ENCODE peak calls at places on chromosome 13, in eight cellular contexts. I is uterus, E is ascending aorta, H is stomach, M is Calu3, V is IMR-90, F is nephron progenitor cell, R is GM12878. Y is an unnamed sample.

GRCh38 chr13:40780822-40781401 is 8.5 kb upstream of the SLC25A15 start:
- DNase-seq in R (no peak), F (no peak), H (no peak), V (peak), I (no peak), M (no peak), E (no peak), Y (no peak)

GRCh38 chr13:92538164-92538563 is 688.4 kb upstream of the GPC6 start:
- DNase-seq in F (no peak), R (no peak), E (no peak), M (no peak), V (no peak), H (no peak), I (no peak), Y (no peak)

GRCh38 chr13:22773475-22773874 is 407.3 kb upstream of the SGCG start:
- DNase-seq in V (no peak), I (no peak), E (no peak), H (no peak), F (no peak), R (no peak), M (no peak), Y (no peak)

GRCh38 chr13:25802579-25802978 is 249.2 kb downstream of the SHISA2 start:
- DNase-seq in F (no peak), V (no peak), M (no peak), E (no peak), H (no peak), I (no peak), R (no peak), Y (no peak)

GRCh38 chr13:112252744-112253590 is 123.2 kb upstream of the SPACA7 start:
- DNase-seq in R (no peak), F (no peak), M (no peak), E (no peak), H (no peak), V (no peak), I (no peak), Y (no peak)

GRCh38 chr13:43132228-43132627 is 108.8 kb downstream of the DNAJC15 start:
- DNase-seq in I (no peak), E (no peak), R (no peak), H (peak), V (peak), F (no peak), M (peak), Y (no peak)

GRCh38 chr13:98877466-98877865 is 100.4 kb downstream of the DOCK9 start:
- DNase-seq in F (no peak), I (no peak), H (no peak), M (no peak), R (no peak), E (no peak), V (no peak), Y (no peak)

GRCh38 chr13:51246411-51247298 is 24.5 kb downstream of the FAM124A start:
- DNase-seq in E (no peak), I (no peak), R (no peak), M (no peak), H (no peak), F (no peak), V (no peak), Y (no peak)

GRCh38 chr13:39284801-39285388 is 246.6 kb downstream of the NHLRC3 start:
- DNase-seq in I (no peak), M (no peak), F (no peak), E (no peak), R (no peak), H (no peak), V (peak), Y (no peak)

GRCh38 chr13:23159587-23160240 is 21.1 kb upstream of the SGCG start:
- DNase-seq in F (peak), I (no peak), H (no peak), V (no peak), M (no peak), R (no peak), E (no peak), Y (no peak)

DNA sequence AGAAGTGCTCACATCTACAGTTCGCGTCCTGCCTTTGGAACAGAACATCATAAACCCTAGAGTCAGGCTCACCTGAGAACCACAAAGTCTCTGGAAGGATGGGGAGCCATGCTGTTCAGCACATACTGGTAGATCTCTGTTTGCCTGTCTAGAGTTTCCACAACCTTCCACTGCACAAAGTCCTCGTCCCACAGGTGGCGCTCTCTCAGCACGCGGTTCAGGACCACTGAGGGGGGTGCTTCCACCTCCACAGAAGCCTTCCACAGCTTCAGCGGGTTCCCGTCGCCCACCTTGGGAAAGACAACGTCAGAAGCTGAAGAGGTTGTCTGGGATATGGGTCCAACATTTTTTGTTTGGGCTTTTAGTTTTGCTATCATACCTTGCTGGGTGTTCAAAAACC is 93.6 kb downstream of the KL start:
- DNase-seq in I (no peak), V (no peak), R (no peak), M (peak), F (no peak), E (no peak), H (no peak), Y (no peak)
- TF ChIP-seq CTCF in I (no peak), V (peak), R (peak), M (no peak), F (no peak), E (no peak), H (no peak), Y (peak)

GRCh38 chr13:74836628-74837027 is 645.3 kb downstream of the TBC1D4 start:
- DNase-seq in H (no peak), F (no peak), M (no peak), I (no peak), V (no peak), R (no peak), E (no peak), Y (no peak)
- TF ChIP-seq CTCF in H (no peak), F (no peak), M (no peak), I (no peak), V (no peak), R (no peak), E (no peak), Y (no peak)

GRCh38 chr13:48504606-48505369 is 28.1 kb downstream of the RCBTB2 start:
- DNase-seq in E (no peak), R (no peak), I (no peak), M (no peak), F (no peak), V (no peak), H (no peak), Y (no peak)
- TF ChIP-seq CTCF in E (no peak), R (no peak), I (no peak), M (no peak), F (no peak), V (no peak), H (no peak), Y (no peak)

DNA sequence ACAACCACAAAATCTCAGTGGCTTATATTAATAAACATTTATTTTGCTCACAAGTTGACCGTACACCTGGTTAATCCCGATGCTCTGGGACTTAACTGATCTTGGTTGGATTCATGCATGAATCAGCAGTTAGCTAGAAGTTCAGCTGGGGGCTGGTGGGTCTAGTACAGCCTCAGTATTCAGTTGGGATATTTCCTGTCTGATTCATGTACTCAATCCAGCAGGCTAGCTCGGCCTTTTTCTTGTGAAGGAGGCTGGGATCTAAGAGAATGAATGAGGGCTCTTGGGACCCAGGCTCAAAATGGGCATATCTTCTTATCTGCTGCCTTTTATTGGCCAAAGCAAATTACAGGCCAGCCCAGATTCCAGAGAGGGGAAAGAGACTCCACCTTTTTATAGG is 178.8 kb downstream of the KCTD12 start:
- DNase-seq in E (no peak), R (no peak), H (no peak), M (no peak), V (peak), I (no peak), F (no peak), Y (no peak)
- TF ChIP-seq CTCF in E (no peak), R (no peak), H (no peak), M (no peak), V (no peak), I (no peak), F (no peak), Y (no peak)

DNA sequence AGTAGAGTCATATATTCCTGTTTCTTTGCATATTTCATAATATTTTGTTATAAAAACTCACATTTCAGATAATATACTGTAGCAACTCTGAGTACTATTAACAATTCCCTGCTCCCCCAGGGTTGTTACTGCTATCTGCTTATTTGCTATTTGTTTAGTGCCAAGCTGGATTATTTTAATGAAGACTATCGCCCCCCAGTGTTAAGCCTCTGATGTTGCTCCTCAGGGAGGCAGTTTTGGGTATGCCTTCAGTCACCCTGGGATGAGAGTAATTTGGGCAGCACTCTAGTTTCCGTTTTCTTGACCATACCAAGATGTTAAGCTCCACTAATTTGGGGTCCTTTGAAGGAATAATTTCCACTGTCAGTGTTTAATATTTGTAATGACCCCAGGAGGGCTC is 46.0 kb downstream of the MICU2 start:
- DNase-seq in E (no peak), H (no peak), V (no peak), I (no peak), M (peak), F (no peak), R (no peak), Y (no peak)
- TF ChIP-seq CTCF in E (no peak), H (no peak), V (peak), I (no peak), M (no peak), F (no peak), R (peak), Y (peak)

DNA sequence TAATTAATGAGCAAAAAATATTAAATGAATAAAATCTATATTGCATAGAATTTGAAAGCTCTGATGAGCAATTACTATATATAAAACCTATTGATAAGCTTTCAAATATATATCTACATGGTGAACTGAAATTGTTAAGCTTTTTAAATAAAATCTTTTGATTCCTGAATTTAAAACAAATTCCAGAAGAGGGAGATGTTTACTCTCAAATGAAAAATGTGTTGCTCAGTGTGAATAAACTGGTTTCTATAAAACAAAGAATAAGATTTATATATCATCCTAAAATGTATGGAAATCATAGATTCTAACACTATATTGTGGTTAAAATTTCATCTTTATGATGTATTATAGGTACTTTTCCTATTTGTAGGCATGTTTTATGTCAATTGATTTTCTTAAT is 171.5 kb upstream of the SLITRK6 start:
- DNase-seq in M (no peak), E (no peak), R (no peak), F (no peak), H (no peak), I (no peak), V (no peak), Y (no peak)
- TF ChIP-seq CTCF in M (no peak), E (no peak), R (no peak), F (no peak), H (no peak), I (no peak), V (peak), Y (no peak)

GRCh38 chr13:58906329-58907007 is 1257.3 kb downstream of the DIAPH3 start:
- DNase-seq in E (no peak), R (no peak), I (no peak), V (no peak), F (no peak), H (no peak), M (no peak), Y (no peak)

GRCh38 chr13:58908019-58908679 is 1255.6 kb downstream of the DIAPH3 start:
- DNase-seq in R (no peak), H (no peak), F (no peak), I (no peak), E (no peak), V (no peak), M (no peak), Y (no peak)

GRCh38 chr13:58907347-58907746 is 1256.4 kb downstream of the DIAPH3 start:
- DNase-seq in M (no peak), E (no peak), H (no peak), R (no peak), I (no peak), V (peak), F (no peak), Y (no peak)
- TF ChIP-seq CTCF in M (no peak), E (no peak), H (no peak), R (no peak), I (no peak), V (peak), F (no peak), Y (no peak)

GRCh38 chr13:109964164-109964563 is 177.8 kb upstream of the IRS2 start:
- DNase-seq in F (no peak), I (no peak), V (no peak), H (no peak), E (no peak), M (no peak), R (no peak), Y (no peak)
- TF ChIP-seq CTCF in F (no peak), I (no peak), V (no peak), H (no peak), E (no peak), M (no peak), R (no peak), Y (no peak)